ENCODE peak calls at places on chromosomes 16 and 17, in seven cellular contexts. R is GM13977, Z is neuronal stem cell, F is tibial nerve, A is COR-L47, U is H7, P is H9. K is an unnamed sample.

GRCh38 chr17:71628306-71628705 is 492.5 kb upstream of the SOX9 start:
- DNase-seq in R (no peak), Z (no peak), F (no peak), A (no peak), U (no peak), P (no peak), K (no peak)

GRCh38 chr17:42247734-42248133 is 28.5 kb downstream of the STAT5B start:
- DNase-seq in R (no peak), Z (no peak), F (no peak), A (no peak), U (no peak), P (no peak), K (no peak)

GRCh38 chr17:29005936-29006438 is at the start of gene SEZ6:
- DNase-seq in R (peak; percentile 90), Z (peak; percentile 84), F (no peak), A (peak; percentile 81), U (peak; percentile 97), P (peak; percentile 92), K (peak; percentile 83)

GRCh38 chr16:69833357-69833781 is 71.2 kb downstream of the WWP2 start:
- DNase-seq in R (no peak), Z (no peak), F (no peak), A (no peak), U (no peak), P (no peak), K (no peak)

GRCh38 chr17:58300336-58300735 is 19.6 kb upstream of the MPO start:
- DNase-seq in R (no peak), Z (no peak), F (no peak), A (no peak), U (peak; percentile 22), P (no peak), K (no peak)

GRCh38 chr17:58052951-58053715 is 30.1 kb upstream of the DYNLL2 start:
- DNase-seq in R (no peak), Z (no peak), F (no peak), A (no peak), U (no peak), P (no peak), K (peak; percentile 12)

GRCh38 chr17:81390436-81391214 is 4.6 kb upstream of the BAHCC1 start:
- DNase-seq in R (no peak), Z (no peak), F (no peak), A (no peak), U (peak; percentile 80), P (no peak), K (no peak)

GRCh38 chr17:16104189-16104588 is 104.6 kb downstream of the TTC19 start:
- DNase-seq in R (no peak), Z (no peak), F (no peak), A (no peak), U (no peak), P (no peak), K (no peak)

GRCh38 chr17:5555254-5555653 is 29.1 kb downstream of the NLRP1 start:
- DNase-seq in R (no peak), Z (no peak), F (no peak), A (no peak), U (no peak), P (no peak), K (no peak)

GRCh38 chr17:37648555-37648954 is 5.3 kb upstream of the DDX52 start:
- DNase-seq in R (no peak), Z (no peak), F (no peak), A (no peak), U (no peak), P (no peak), K (no peak)

GRCh38 chr17:47275245-47275984 is 21.8 kb downstream of the ITGB3 start:
- DNase-seq in R (no peak), Z (peak; percentile 36), F (peak; percentile 89), A (no peak), U (peak; percentile 73), P (peak; percentile 82), K (no peak)

GRCh38 chr16:65770752-65771151 is 595.7 kb upstream of the CDH5 start:
- DNase-seq in R (no peak), Z (no peak), F (no peak), A (no peak), U (no peak), P (no peak), K (no peak)

GRCh38 chr17:51725185-51725584 is 433.3 kb downstream of the CA10 start:
- DNase-seq in R (no peak), Z (no peak), F (no peak), A (no peak), U (no peak), P (no peak), K (no peak)